ENCODE peak calls at places on chromosome 3, in five cellular contexts. Z is Panc1; B is CD8-positive, alpha-beta T cell; D is mesendoderm; L is MM.1S. S is an unnamed sample.
A peak's percentile ranks its signal among the peaks of the same experiment; 100 is the strongest.

GRCh38 chr3:58962040-58962651 is 87.7 kb downstream of the CFAP20DC start:
- DNase-seq in L (no peak), D (no peak), B (no peak), Z (no peak), S (no peak)

GRCh38 chr3:87461036-87461435 is 184.7 kb upstream of the POU1F1 start:
- DNase-seq in L (no peak), B (no peak), Z (no peak), D (no peak), S (no peak)

GRCh38 chr3:140089403-140090072 is 154.6 kb downstream of the CLSTN2 start:
- DNase-seq in D (no peak), Z (no peak), L (no peak), B (no peak), S (no peak)

GRCh38 chr3:53005854-53006513 is 39.9 kb downstream of the SFMBT1 start:
- DNase-seq in D (no peak), B (no peak), Z (no peak), L (no peak), S (no peak)

GRCh38 chr3:71791634-71792033 is 6.7 kb upstream of the PROK2 start:
- DNase-seq in Z (no peak), B (no peak), D (no peak), L (no peak), S (no peak)

GRCh38 chr3:32556332-32556731 is 14.3 kb downstream of the DYNC1LI1 start:
- DNase-seq in B (no peak), D (no peak), Z (no peak), L (no peak), S (no peak)

GRCh38 chr3:14457481-14457880 is 55.1 kb downstream of the SLC6A6 start:
- DNase-seq in B (no peak), L (no peak), Z (no peak), D (no peak), S (no peak)

GRCh38 chr3:86986666-86987420 is 4.1 kb downstream of the VGLL3 start:
- DNase-seq in Z (no peak), D (no peak), B (no peak), L (no peak), S (no peak)

GRCh38 chr3:70264122-70264780 is 48.2 kb downstream of the MDFIC2 start:
- DNase-seq in L (no peak), D (no peak), B (no peak), Z (no peak), S (no peak)

GRCh38 chr3:4029135-4029534 is 229.9 kb downstream of the LRRN1 start:
- DNase-seq in B (no peak), D (no peak), L (no peak), Z (no peak), S (no peak)

GRCh38 chr3:159513867-159514380 is 474.7 kb upstream of the IL12A start:
- DNase-seq in D (no peak), Z (no peak), L (no peak), B (no peak), S (no peak)

GRCh38 chr3:42071720-42072582 is 19.2 kb upstream of the TRAK1 start:
- DNase-seq in L (peak; percentile 85), Z (no peak), B (no peak), D (peak; percentile 92), S (peak; percentile 76)

GRCh38 chr3:65854606-65855304 is 184.0 kb downstream of the MAGI1 start:
- DNase-seq in B (no peak), Z (no peak), L (no peak), D (peak; percentile 96), S (no peak)

GRCh38 chr3:11274743-11275142 is 2.5 kb downstream of the ATG7 start:
- DNase-seq in B (no peak), D (no peak), Z (no peak), L (no peak), S (no peak)

GRCh38 chr3:49841126-49841525 is 15.2 kb downstream of the TRAIP start:
- DNase-seq in L (no peak), Z (peak; percentile 24), D (peak; percentile 69), B (no peak), S (no peak)

GRCh38 chr3:51282931-51283330 is 102.2 kb upstream of the MANF start:
- DNase-seq in Z (no peak), L (no peak), D (no peak), B (no peak), S (no peak)

GRCh38 chr3:149596136-149596770 is 61.6 kb downstream of the WWTR1 start:
- DNase-seq in B (no peak), L (no peak), D (no peak), Z (no peak), S (no peak)

GRCh38 chr3:196660381-196661166 is 21.1 kb downstream of the NRROS start:
- DNase-seq in L (no peak), D (no peak), B (no peak), Z (no peak), S (no peak)

GRCh38 chr3:37347941-37348340 is 173.6 kb upstream of the LRRFIP2 start:
- DNase-seq in Z (no peak), D (no peak), B (no peak), L (no peak), S (no peak)

GRCh38 chr3:188527389-188527788 is 373.4 kb downstream of the LPP start:
- DNase-seq in L (no peak), D (no peak), Z (no peak), B (no peak), S (no peak)
- H3K27ac ChIP-seq in L (no peak overlapping the region), D (no peak overlapping the region), Z (no peak overlapping the region), B (no peak overlapping the region), S (no peak overlapping the region)

DNA sequence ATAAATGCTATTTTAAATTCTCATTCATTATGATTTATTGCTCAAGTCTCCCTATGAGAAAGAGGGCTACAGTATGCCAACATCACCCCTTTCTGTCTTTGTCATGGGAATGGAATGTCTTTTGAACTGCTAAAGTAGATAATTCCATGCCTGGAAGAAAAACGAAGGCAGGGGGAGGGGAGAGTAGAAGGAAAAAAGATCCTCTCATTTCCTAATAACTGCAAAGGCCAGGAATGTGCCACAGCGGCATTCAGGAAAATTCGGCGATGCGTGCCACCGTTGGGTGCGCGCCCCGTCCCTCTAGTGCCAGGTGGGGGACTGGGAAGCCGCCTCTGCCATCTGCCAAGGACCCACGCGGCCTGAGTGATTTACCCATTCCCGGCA is 54.7 kb downstream of the CPN2 start:
- DNase-seq in B (no peak), Z (no peak), D (peak; percentile 97), L (no peak), S (no peak)
- H3K27ac ChIP-seq in B (no peak overlapping the region), Z (peak overlapping the region; percentile 25), D (peak overlapping the region; percentile 97), L (no peak overlapping the region), S (no peak overlapping the region)

GRCh38 chr3:106728315-106728821 is 648.9 kb upstream of the CCDC54 start:
- DNase-seq in D (no peak), L (no peak), B (no peak), Z (peak; percentile 72), S (no peak)
- H3K27ac ChIP-seq in D (no peak overlapping the region), L (no peak overlapping the region), B (no peak overlapping the region), Z (no peak overlapping the region), S (no peak overlapping the region)

DNA sequence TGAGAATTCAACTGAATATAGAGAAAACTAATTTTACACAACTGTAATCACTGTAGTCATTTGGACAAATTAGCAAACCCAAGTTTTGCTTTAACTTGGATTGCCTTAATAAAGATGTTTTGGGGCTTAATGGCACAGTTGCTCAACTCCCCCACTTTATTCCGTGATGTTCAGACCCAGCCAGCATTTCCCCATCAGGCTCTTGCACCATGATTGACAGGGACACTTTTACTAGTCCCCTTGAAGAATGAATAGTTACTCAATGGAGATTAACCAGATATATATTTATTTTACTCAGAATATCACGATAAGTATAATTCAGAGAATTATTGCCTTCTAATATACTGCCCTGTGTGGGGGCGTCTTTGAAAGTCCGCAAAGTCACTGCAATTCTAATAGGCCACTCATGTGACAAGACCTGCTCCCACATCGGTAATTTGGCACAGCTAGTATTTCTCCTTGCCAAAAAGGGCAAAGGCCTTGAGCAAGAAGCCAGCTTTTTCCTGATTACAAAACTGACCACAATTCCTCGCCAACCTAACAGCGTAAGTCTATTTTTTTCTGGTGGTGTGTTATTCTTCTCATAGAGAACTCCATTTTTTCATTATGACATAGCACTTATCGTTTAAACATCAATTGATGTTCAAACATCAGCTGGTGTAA is 61.4 kb downstream of the PPARG start:
- DNase-seq in Z (no peak), L (no peak), D (no peak), B (no peak), S (no peak)
- H3K27ac ChIP-seq in Z (peak overlapping the region; percentile 51), L (no peak overlapping the region), D (no peak overlapping the region), B (no peak overlapping the region), S (no peak overlapping the region)

GRCh38 chr3:194275231-194275671 is 75.9 kb downstream of the CPN2 start:
- DNase-seq in L (no peak), D (no peak), B (no peak), Z (no peak), S (no peak)

GRCh38 chr3:194275721-194276120 is 75.4 kb downstream of the CPN2 start:
- DNase-seq in B (no peak), L (no peak), D (no peak), Z (no peak), S (no peak)

GRCh38 chr3:194277547-194278091 is 73.5 kb downstream of the CPN2 start:
- DNase-seq in L (no peak), Z (no peak), D (no peak), B (no peak), S (no peak)

GRCh38 chr3:194278186-194278845 is 72.8 kb downstream of the CPN2 start:
- DNase-seq in Z (no peak), B (no peak), L (no peak), D (no peak), S (no peak)

DNA sequence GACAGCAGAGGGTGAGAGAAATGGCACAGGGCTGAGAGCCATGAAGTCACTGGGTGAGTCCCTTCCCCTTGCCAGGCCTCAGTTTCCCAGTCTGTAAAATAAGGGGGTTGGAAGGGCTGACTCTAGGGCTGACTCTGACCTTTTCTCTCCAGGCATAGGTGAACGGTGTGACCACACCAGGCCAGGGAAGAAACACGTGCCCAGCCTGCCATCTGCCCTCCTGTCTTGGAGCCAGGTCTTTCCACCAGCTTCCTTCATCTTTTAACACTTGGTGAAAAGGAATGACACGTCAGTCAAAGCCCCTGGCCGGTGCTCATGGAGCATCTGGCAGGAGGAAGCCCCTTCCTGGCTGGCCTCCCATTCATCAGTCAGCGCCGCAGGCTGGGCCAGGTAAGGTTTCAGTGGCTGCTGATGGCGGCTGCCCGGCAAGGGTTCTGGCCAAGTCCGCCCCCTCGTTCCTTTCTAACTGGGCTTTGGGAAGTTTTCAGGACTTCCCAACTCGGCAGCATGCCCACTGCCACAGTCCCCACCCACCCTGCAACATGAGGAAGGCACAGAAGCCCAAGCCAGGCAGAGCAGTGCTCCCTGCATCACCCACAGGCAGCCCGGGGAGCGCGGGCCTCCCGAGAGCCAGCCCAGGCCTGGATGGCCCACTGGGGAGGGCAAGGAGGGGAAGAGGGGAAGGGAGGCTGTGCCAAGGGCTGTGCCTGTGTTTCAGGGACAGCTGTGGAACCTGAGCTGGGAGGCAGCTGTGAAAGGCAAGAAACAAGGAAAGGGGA is 74.2 kb downstream of the CPN2 start:
- DNase-seq in L (no peak), B (no peak), D (no peak), Z (no peak), S (no peak)
- H3K27ac ChIP-seq in L (no peak overlapping the region), B (no peak overlapping the region), D (no peak overlapping the region), Z (peak overlapping the region; percentile 78), S (peak overlapping the region; percentile 41)

GRCh38 chr3:54900954-54901591 is 26.8 kb downstream of the LRTM1 start:
- DNase-seq in Z (no peak), B (no peak), D (no peak), L (no peak), S (no peak)
- H3K27ac ChIP-seq in Z (no peak overlapping the region), B (no peak overlapping the region), D (no peak overlapping the region), L (no peak overlapping the region), S (no peak overlapping the region)

GRCh38 chr3:30342319-30343060 is 263.9 kb upstream of the TGFBR2 start:
- DNase-seq in Z (peak; percentile 77), B (no peak), L (no peak), D (peak; percentile 68), S (no peak)
- H3K27ac ChIP-seq in Z (peak overlapping the region; percentile 85), B (no peak overlapping the region), L (no peak overlapping the region), D (no peak overlapping the region), S (no peak overlapping the region)

S was measured in caudate nucleus.